ENCODE peak calls at places on chromosomes 7 and 10, in four cellular contexts. Q is A549, J is HepG2, I is K562. D is an unnamed sample.

GRCh38 chr10:102113956-102114857 is 6.0 kb downstream of the LDB1 start:
- DNase-seq in J (no peak), Q (no peak), I (no peak), D (no peak)

GRCh38 chr10:49304137-49304536 is 5.2 kb downstream of the C10orf71 start:
- DNase-seq in Q (no peak), J (no peak), I (no peak), D (no peak)

GRCh38 chr7:117085769-117086463 is 132.6 kb downstream of the ST7 start:
- DNase-seq in J (no peak), I (no peak), Q (no peak), D (no peak)

GRCh38 chr10:99551158-99551557 is 18.4 kb downstream of the NKX2-3 start:
- DNase-seq in Q (no peak), I (no peak), J (no peak), D (no peak)

GRCh38 chr7:77425151-77426051 is 9.3 kb upstream of the GSAP start:
- DNase-seq in J (peak; percentile 68), Q (peak; percentile 53), I (no peak), D (no peak)

GRCh38 chr10:73060738-73061635 is 35.7 kb downstream of the P4HA1 start:
- DNase-seq in Q (peak; percentile 47), I (peak; percentile 33), J (peak; percentile 17), D (no peak)

GRCh38 chr10:114631678-114632417 is 26.2 kb downstream of the ABLIM1 start:
- DNase-seq in J (peak; percentile 76), Q (no peak), I (peak; percentile 21), D (no peak)

GRCh38 chr10:64430690-64431323 is 909.6 kb downstream of the REEP3 start:
- DNase-seq in I (no peak), Q (peak; percentile 41), J (peak; percentile 5), D (no peak)

GRCh38 chr10:25888627-25889026 is 45.4 kb upstream of the MYO3A start:
- DNase-seq in J (no peak), Q (no peak), I (peak; percentile 35), D (no peak)

GRCh38 chr10:121024905-121025584 is 173.9 kb downstream of the WDR11 start:
- DNase-seq in Q (no peak), J (no peak), I (no peak), D (no peak)

GRCh38 chr7:39042706-39043105 is 65.0 kb downstream of the POU6F2 start:
- DNase-seq in Q (no peak), J (no peak), I (no peak), D (no peak)

GRCh38 chr10:124042656-124043309 is 50.6 kb downstream of the CHST15 start:
- DNase-seq in J (no peak), Q (no peak), I (no peak), D (no peak)

GRCh38 chr10:122346326-122346950 is 28.1 kb upstream of the PLEKHA1 start:
- DNase-seq in Q (no peak), J (no peak), I (no peak), D (no peak)

GRCh38 chr10:122343936-122344335 is 30.6 kb upstream of the PLEKHA1 start:
- DNase-seq in J (no peak), I (no peak), Q (no peak), D (no peak)

GRCh38 chr10:122343135-122343800 is 31.2 kb upstream of the PLEKHA1 start:
- DNase-seq in I (no peak), Q (no peak), J (no peak), D (no peak)

GRCh38 chr10:122342293-122343134 is 32.0 kb upstream of the PLEKHA1 start:
- DNase-seq in Q (peak; percentile 44), J (peak; percentile 54), I (peak; percentile 44), D (no peak)

GRCh38 chr10:122344741-122345258 is 29.7 kb upstream of the PLEKHA1 start:
- DNase-seq in Q (no peak), I (no peak), J (peak; percentile 91), D (no peak)
- TF ChIP-seq POLR2AphosphoS2 in Q (no peak), I (no peak), J (no peak), D (no peak)

DNA sequence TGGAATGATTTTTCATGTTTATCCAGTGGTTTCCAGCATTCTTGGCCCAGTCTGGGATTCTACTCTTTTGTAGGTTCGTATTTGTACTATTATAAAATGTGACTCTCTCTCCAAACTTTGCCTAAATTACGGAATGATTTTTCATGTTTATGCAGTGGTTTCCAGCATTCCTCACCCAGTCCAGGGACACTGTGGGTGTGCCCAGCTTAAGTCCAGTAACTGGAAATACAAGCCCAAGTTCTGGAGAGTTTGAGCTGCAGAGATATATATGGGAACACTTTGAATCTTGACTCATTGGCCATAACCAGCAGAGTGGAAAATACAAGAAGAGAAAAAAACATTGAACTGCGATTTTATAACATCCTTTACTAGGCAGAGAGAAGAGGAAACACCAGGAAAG is 5.9 kb upstream of the MAGI2 start:
- DNase-seq in I (no peak), J (no peak), Q (no peak), D (no peak)
- TF ChIP-seq POLR2AphosphoS2 in I (no peak), J (no peak), Q (no peak), D (no peak)

GRCh38 chr7:43303740-43304241 is 191.3 kb downstream of the HECW1 start:
- DNase-seq in J (no peak), Q (no peak), I (no peak), D (no peak)

GRCh38 chr7:43302773-43303172 is 190.3 kb downstream of the HECW1 start:
- DNase-seq in I (no peak), Q (no peak), J (no peak), D (no peak)

GRCh38 chr7:43300121-43300520 is 187.7 kb downstream of the HECW1 start:
- DNase-seq in Q (no peak), I (no peak), J (no peak), D (no peak)

GRCh38 chr7:43298617-43299016 is 186.2 kb downstream of the HECW1 start:
- DNase-seq in Q (no peak), I (no peak), J (no peak), D (no peak)

DNA sequence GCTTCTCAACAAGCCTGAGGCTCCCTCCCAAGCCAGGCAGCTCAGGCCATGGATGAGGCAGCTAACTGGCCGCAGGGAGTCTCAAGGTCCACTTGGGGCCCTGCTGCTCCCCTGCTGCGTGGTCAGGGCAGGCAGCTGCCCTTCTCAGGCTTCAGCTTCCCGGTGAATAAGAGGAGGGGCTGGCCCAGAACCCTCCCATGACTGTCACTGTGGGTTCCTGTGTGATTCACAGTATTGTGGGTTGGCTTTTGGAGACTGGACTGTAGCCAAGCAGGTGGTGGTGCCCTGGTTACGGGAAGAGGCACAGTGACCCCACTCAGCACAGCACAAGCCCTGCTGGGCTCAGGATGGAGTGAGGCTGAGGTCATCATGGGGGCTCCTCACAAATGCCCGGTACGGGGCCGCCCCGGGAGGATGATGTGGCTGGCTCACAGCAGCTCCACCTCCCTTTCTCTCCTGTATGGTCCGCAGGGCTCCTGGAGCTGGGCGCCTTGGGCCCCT is 189.8 kb downstream of the HECW1 start:
- DNase-seq in I (no peak), Q (no peak), J (peak; percentile 29), D (no peak)
- TF ChIP-seq POLR2AphosphoS2 in I (no peak), Q (no peak), J (no peak), D (no peak)

DNA sequence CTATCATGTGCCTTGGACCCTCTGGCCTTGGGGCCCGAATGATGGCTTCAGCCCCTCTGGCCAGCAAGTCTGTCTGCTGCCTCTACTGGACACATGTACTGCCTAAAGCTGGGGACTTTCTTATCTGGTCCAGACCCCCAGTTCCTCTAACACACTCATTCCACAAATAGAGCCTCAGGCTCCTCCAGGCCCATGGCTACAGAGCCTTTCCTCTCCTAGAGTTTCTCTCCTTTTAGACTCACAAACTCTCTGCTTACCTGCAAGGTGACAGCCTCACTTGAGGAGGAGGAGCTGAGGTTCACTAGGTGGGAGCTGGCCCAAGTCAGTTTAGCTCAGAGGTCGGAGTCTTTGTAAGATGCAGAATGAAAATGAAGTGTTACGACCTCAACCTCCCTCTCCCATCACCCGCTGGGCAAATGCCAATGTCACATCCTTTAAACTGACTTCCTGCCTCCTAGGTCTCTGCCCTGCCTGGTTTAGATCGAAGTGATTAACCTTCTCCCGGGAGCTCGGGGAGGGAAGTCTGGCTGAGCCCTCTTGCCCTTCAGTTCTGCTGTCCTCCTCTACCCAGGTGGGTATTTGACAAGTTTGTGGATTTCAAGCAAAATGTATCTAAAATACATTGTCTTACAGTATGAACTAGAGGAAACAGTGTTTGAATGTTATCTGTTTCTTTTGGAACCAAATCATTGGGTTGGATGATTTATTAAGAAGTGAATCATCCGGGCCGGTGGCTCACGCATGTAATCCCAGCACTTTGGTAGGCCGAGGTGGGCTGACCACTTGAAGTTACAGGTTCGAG is 71.8 kb upstream of the TNS3 start:
- DNase-seq in J (no peak), I (no peak), Q (peak; percentile 67), D (no peak)
- TF ChIP-seq POLR2AphosphoS2 in J (no peak), I (no peak), Q (no peak), D (no peak)

GRCh38 chr7:132430863-132431822 is 145.1 kb downstream of the PLXNA4 start:
- DNase-seq in I (no peak), J (no peak), Q (peak; percentile 39), D (no peak)
- TF ChIP-seq POLR2AphosphoS2 in I (no peak), J (no peak), Q (no peak), D (no peak)

GRCh38 chr10:11853468-11853867 is 30.3 kb downstream of the PROSER2 start:
- DNase-seq in I (peak; percentile 52), Q (peak; percentile 35), J (no peak), D (no peak)
- TF ChIP-seq POLR2AphosphoS2 in I (no peak), Q (no peak), J (no peak), D (no peak)